ENCODE peak calls at places on chromosomes 4 and X, in nine cellular contexts. G is stomach, A is heart left ventricle, U is body of pancreas, H is IMR-90, F is A549, K is endothelial cell of umbilical vein, N is breast epithelium, R is esophagus muscularis mucosa. Q is an unnamed sample.

GRCh38 chrX:19545651-19546050 is 30.3 kb upstream of the MAP3K15 start:
- DNase-seq in G (no peak), A (no peak), U (no peak), H (peak), F (no peak), K (no peak), N (no peak), R (no peak), Q (no peak)

GRCh38 chr4:123546661-123547060 is 150.1 kb downstream of the SPRY1 start:
- DNase-seq in G (no peak), A (no peak), U (peak), H (no peak), F (no peak), K (no peak), N (no peak), R (no peak), Q (no peak)

GRCh38 chr4:138181288-138181687 is 60.9 kb downstream of the SLC7A11 start:
- DNase-seq in G (no peak), A (no peak), U (no peak), H (peak), F (no peak), K (no peak), N (no peak), R (no peak), Q (no peak)

GRCh38 chr4:100742045-100742444 is 224.2 kb upstream of the EMCN start:
- DNase-seq in G (no peak), A (peak), U (no peak), H (peak), F (peak), K (peak), N (no peak), R (no peak), Q (peak)

GRCh38 chr4:89411539-89411938 is 103.9 kb upstream of the GPRIN3 start:
- DNase-seq in G (no peak), A (peak), U (peak), H (peak), F (no peak), K (no peak), N (no peak), R (no peak), Q (no peak)

GRCh38 chr4:80138556-80139538 is 58.5 kb upstream of the PRDM8 start:
- DNase-seq in G (no peak), A (no peak), U (no peak), H (peak), F (no peak), K (no peak), N (no peak), R (no peak), Q (no peak)

GRCh38 chr4:160772668-160773067 is 1391.1 kb downstream of the FSTL5 start:
- DNase-seq in G (no peak), A (no peak), U (no peak), H (no peak), F (no peak), K (no peak), N (no peak), R (no peak), Q (no peak)

GRCh38 chr4:71992571-71992970 is 39.2 kb upstream of the NPFFR2 start:
- DNase-seq in G (no peak), A (no peak), U (no peak), H (no peak), F (no peak), K (no peak), N (no peak), R (no peak), Q (no peak)

GRCh38 chrX:154732421-154733071 is 18.3 kb downstream of the GAB3 start:
- DNase-seq in G (no peak), A (no peak), U (no peak), H (peak), F (peak), K (peak), N (no peak), R (no peak), Q (no peak)

GRCh38 chr4:106892786-106893185 is 143.3 kb downstream of the DKK2 start:
- DNase-seq in G (no peak), A (no peak), U (no peak), H (no peak), F (no peak), K (no peak), N (no peak), R (no peak), Q (no peak)

GRCh38 chr4:7778524-7779193 is 161.0 kb downstream of the AFAP1 start:
- DNase-seq in G (no peak), A (no peak), U (no peak), H (peak), F (no peak), K (no peak), N (peak), R (no peak), Q (no peak)

GRCh38 chr4:39976945-39977488 is 694 bp downstream of the PDS5A start:
- DNase-seq in G (peak), A (peak), U (peak), H (no peak), F (peak), K (peak), N (no peak), R (no peak), Q (peak)
- TF ChIP-seq POLR2A in G (no peak), A (no peak), U (no peak), H (no peak), F (no peak), K (no peak), N (no peak), R (no peak), Q (no peak)

GRCh38 chr4:163166041-163166579 is 580 bp downstream of the NAF1 start:
- DNase-seq in G (peak), A (peak), U (peak), H (peak), F (peak), K (peak), N (peak), R (no peak), Q (peak)
- TF ChIP-seq POLR2A in G (no peak), A (no peak), U (peak), H (peak), F (no peak), K (no peak), N (no peak), R (no peak), Q (peak)

DNA sequence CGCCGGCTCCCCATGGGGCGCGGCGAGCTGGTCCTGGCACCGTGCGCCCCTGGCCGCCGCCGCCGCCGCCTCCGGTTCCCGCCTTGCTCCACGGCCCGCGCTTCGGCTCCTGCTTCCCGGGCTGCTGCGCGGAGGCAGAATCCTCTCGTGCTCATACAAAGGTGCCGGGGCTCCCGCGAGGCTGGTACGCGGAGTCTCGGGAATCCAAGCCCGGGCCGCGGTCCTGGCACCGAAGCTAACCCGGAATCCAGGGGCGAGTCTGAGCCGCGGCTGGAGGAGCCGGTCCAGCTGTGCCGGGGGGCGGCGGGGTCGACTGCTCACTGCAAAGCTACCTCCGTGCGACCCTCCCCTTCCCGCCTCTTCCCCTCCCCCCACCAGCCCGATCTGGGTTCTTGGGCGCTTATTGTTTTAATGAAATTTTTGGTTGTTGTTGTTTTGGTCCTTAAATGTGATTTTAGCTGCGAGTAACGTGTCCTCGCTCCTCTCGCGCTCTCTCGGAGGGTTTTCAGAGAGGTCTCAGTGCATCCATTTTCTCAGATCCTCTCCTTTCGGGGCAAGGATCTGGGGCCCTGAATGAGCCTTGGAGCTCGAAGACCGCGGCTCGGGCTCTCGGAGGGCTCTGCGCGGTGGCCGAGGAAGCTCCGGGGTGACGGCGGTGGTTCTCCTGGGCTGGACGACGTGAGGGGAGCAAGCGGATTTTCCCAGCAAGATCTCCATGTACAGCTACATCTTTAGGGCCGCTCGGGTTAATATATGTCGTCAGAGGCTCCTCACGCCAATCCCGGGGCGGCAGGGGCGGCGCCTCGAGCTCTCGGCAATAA is at the start of gene HAND2:
- DNase-seq in G (no peak), A (peak), U (peak), H (peak), F (peak), K (no peak), N (no peak), R (no peak), Q (peak)
- TF ChIP-seq POLR2A in G (no peak), A (peak), U (no peak), H (no peak), F (no peak), K (no peak), N (no peak), R (peak), Q (peak)

DNA sequence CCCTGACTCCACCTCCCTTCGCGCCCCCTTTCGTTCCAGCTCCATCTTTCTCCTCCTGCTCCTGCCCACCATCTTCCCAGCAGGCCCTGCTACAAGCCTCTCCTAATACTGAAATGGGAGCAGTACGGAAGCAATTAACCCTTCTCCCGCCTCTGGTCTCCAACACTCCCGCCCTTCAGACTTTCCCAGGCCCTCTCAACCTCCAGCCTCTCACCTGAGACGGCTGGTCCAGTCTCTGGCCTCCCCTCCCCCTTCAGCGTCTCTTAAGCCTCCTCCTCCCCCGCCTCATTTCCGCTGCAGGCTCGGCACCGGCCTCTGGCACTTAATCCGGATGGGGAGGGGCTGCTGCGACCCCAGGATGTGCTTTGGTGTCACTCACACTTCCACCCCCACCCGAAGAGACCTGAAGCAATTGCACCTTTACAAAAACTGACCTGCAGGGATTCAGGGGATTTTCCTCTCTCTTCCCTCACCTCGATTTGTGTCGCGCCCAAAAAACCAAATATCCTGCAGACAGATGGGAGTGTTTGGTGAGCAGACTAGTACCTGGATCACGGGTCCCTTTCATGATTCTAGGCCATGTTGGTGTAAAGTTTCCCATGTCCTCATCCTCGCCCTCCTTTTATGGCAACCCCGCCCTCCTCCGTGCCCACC is 657 bp downstream of the TCEAL8 start:
- DNase-seq in G (peak), A (peak), U (peak), H (peak), F (peak), K (peak), N (no peak), R (no peak), Q (no peak)
- TF ChIP-seq POLR2A in G (no peak), A (no peak), U (no peak), H (no peak), F (no peak), K (no peak), N (no peak), R (no peak), Q (no peak)

GRCh38 chrX:136251042-136251991 is at the start of gene MAP7D3:
- DNase-seq in G (peak), A (peak), U (peak), H (peak), F (peak), K (peak), N (peak), R (no peak), Q (peak)
- TF ChIP-seq POLR2A in G (no peak), A (no peak), U (no peak), H (peak), F (peak), K (peak), N (no peak), R (no peak), Q (peak)

DNA sequence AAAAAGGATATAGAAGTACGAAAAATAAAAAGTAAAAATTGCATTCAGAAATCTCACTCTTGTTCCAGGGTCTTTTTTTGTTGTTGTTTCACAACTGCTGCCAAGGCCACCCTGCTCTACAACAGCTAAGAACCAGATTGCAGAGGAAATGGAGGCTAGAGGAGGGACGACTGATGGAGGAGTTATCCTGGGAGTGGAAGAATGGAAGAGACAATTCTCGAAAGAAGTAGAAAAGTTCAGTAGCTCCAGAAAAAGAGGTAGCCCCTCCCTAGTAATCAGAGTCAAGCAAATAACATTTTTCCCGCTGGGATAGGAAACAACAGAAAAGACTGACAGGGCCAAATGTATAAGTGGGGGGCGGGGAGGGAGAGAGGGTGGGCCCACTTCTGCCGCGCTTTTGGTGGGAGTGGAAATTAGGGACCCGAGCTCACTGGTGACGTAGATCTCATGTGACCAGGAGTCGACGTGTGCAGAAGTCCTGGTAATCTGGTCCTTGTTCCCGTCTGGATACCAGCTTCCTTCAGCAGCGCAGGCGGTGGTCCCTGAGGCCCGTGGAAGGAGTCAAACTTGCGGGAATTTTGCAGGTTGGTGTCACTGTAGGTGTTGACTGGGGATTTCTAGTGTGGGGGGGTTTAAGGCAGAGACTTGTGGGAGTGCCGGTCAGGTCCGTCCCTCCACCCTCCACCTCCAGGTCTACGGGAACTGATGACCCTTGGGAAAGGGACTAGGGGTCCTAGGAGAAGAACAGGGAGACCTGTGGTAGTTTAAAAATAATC is at the start of gene TCEAL9:
- DNase-seq in G (peak), A (peak), U (peak), H (peak), F (peak), K (peak), N (peak), R (peak), Q (no peak)
- TF ChIP-seq POLR2A in G (peak), A (no peak), U (peak), H (peak), F (peak), K (peak), N (peak), R (no peak), Q (peak)

GRCh38 chrX:55030490-55031285 is at the start of gene ALAS2:
- DNase-seq in G (no peak), A (no peak), U (no peak), H (no peak), F (no peak), K (no peak), N (no peak), R (no peak), Q (no peak)
- TF ChIP-seq POLR2A in G (no peak), A (no peak), U (no peak), H (no peak), F (no peak), K (no peak), N (no peak), R (no peak), Q (no peak)

Q was measured in H54.